ENCODE peak calls at places on chromosomes 3 and 15, in five cellular contexts. One of them, this sample, is unnamed.
A peak's percentile ranks its signal among the peaks of the same experiment; 100 is the strongest.

GRCh38 chr3:183122257-183122932 is 23.1 kb upstream of the MCCC1 start:
- DNase-seq in transverse colon: no peak
- DNase-seq in CD8-positive, alpha-beta T cell: no peak
- DNase-seq in fibroblast of lung: peak; percentile 85
- DNase-seq in epithelial cell of esophagus: peak; percentile 49
- DNase-seq in this sample: peak; percentile 83

GRCh38 chr15:48645558-48646330 is at the start of gene FBN1:
- DNase-seq in epithelial cell of esophagus: peak; percentile 36
- DNase-seq in fibroblast of lung: peak; percentile 94
- DNase-seq in CD8-positive, alpha-beta T cell: no peak
- DNase-seq in transverse colon: peak; percentile 32
- DNase-seq in this sample: peak; percentile 94

GRCh38 chr3:66673305-66673704 is 172.5 kb upstream of the LRIG1 start:
- DNase-seq in fibroblast of lung: no peak
- DNase-seq in epithelial cell of esophagus: no peak
- DNase-seq in transverse colon: no peak
- DNase-seq in CD8-positive, alpha-beta T cell: no peak
- DNase-seq in this sample: no peak

GRCh38 chr15:80567721-80568157 is 127.4 kb upstream of the ABHD17C start:
- DNase-seq in epithelial cell of esophagus: peak; percentile 86
- DNase-seq in transverse colon: peak; percentile 54
- DNase-seq in CD8-positive, alpha-beta T cell: peak; percentile 16
- DNase-seq in fibroblast of lung: peak; percentile 87
- DNase-seq in this sample: peak; percentile 95

GRCh38 chr3:175411405-175411804 is 552.3 kb downstream of the NAALADL2 start:
- DNase-seq in transverse colon: no peak
- DNase-seq in fibroblast of lung: peak; percentile 70
- DNase-seq in epithelial cell of esophagus: no peak
- DNase-seq in CD8-positive, alpha-beta T cell: no peak
- DNase-seq in this sample: no peak

GRCh38 chr15:62603757-62604156 is 438.7 kb upstream of the C2CD4B start:
- DNase-seq in epithelial cell of esophagus: peak; percentile 92
- DNase-seq in fibroblast of lung: peak; percentile 86
- DNase-seq in transverse colon: peak; percentile 35
- DNase-seq in CD8-positive, alpha-beta T cell: no peak
- DNase-seq in this sample: peak; percentile 65

GRCh38 chr15:60720493-60721231 is 241.7 kb upstream of the ICE2 start:
- DNase-seq in CD8-positive, alpha-beta T cell: peak; percentile 38
- DNase-seq in transverse colon: no peak
- DNase-seq in fibroblast of lung: no peak
- DNase-seq in epithelial cell of esophagus: no peak
- DNase-seq in this sample: no peak

GRCh38 chr3:101144080-101144479 is 150.9 kb upstream of the ABI3BP start:
- DNase-seq in fibroblast of lung: no peak
- DNase-seq in CD8-positive, alpha-beta T cell: no peak
- DNase-seq in epithelial cell of esophagus: no peak
- DNase-seq in transverse colon: no peak
- DNase-seq in this sample: no peak

GRCh38 chr3:177453087-177453844 is 256.0 kb upstream of the TBL1XR1 start:
- DNase-seq in fibroblast of lung: no peak
- DNase-seq in transverse colon: no peak
- DNase-seq in CD8-positive, alpha-beta T cell: no peak
- DNase-seq in epithelial cell of esophagus: no peak
- DNase-seq in this sample: no peak

GRCh38 chr15:73787621-73788020 is 34.5 kb upstream of the INSYN1 start:
- DNase-seq in fibroblast of lung: no peak
- DNase-seq in epithelial cell of esophagus: peak; percentile 27
- DNase-seq in CD8-positive, alpha-beta T cell: no peak
- DNase-seq in transverse colon: no peak
- DNase-seq in this sample: no peak

GRCh38 chr15:38266247-38266996 is 13.8 kb downstream of the SPRED1 start:
- DNase-seq in fibroblast of lung: peak; percentile 62
- DNase-seq in transverse colon: no peak
- DNase-seq in epithelial cell of esophagus: no peak
- DNase-seq in CD8-positive, alpha-beta T cell: no peak
- DNase-seq in this sample: no peak

GRCh38 chr3:98733055-98733777 is 29.9 kb upstream of the ST3GAL6 start:
- DNase-seq in CD8-positive, alpha-beta T cell: no peak
- DNase-seq in fibroblast of lung: peak; percentile 30
- DNase-seq in epithelial cell of esophagus: peak; percentile 28
- DNase-seq in transverse colon: peak; percentile 13
- DNase-seq in this sample: peak; percentile 39

GRCh38 chr15:29045717-29046116 is 159.9 kb downstream of the APBA2 start:
- DNase-seq in epithelial cell of esophagus: peak; percentile 34
- DNase-seq in fibroblast of lung: peak; percentile 37
- DNase-seq in transverse colon: no peak
- DNase-seq in CD8-positive, alpha-beta T cell: no peak
- DNase-seq in this sample: no peak

GRCh38 chr15:93109370-93110105 is 20.5 kb upstream of the RGMA start:
- DNase-seq in epithelial cell of esophagus: no peak
- DNase-seq in fibroblast of lung: no peak
- DNase-seq in transverse colon: no peak
- DNase-seq in CD8-positive, alpha-beta T cell: no peak
- DNase-seq in this sample: no peak

GRCh38 chr3:86056962-86057361 is 934.0 kb downstream of the VGLL3 start:
- DNase-seq in fibroblast of lung: peak; percentile 64
- DNase-seq in CD8-positive, alpha-beta T cell: no peak
- DNase-seq in transverse colon: no peak
- DNase-seq in epithelial cell of esophagus: no peak
- DNase-seq in this sample: peak; percentile 22

GRCh38 chr3:123365450-123366143 is 83.3 kb downstream of the ADCY5 start:
- DNase-seq in transverse colon: no peak
- DNase-seq in CD8-positive, alpha-beta T cell: no peak
- DNase-seq in epithelial cell of esophagus: peak; percentile 67
- DNase-seq in fibroblast of lung: no peak
- DNase-seq in this sample: peak; percentile 11

GRCh38 chr3:50299929-50300680 is 900 bp upstream of the HYAL3 start:
- DNase-seq in CD8-positive, alpha-beta T cell: no peak
- DNase-seq in fibroblast of lung: no peak
- DNase-seq in epithelial cell of esophagus: peak; percentile 92
- DNase-seq in transverse colon: no peak
- DNase-seq in this sample: peak; percentile 49

GRCh38 chr3:93930041-93930440 is 43.7 kb downstream of the PROS1 start:
- DNase-seq in transverse colon: no peak
- DNase-seq in fibroblast of lung: no peak
- DNase-seq in CD8-positive, alpha-beta T cell: no peak
- DNase-seq in epithelial cell of esophagus: no peak
- DNase-seq in this sample: no peak

DNA sequence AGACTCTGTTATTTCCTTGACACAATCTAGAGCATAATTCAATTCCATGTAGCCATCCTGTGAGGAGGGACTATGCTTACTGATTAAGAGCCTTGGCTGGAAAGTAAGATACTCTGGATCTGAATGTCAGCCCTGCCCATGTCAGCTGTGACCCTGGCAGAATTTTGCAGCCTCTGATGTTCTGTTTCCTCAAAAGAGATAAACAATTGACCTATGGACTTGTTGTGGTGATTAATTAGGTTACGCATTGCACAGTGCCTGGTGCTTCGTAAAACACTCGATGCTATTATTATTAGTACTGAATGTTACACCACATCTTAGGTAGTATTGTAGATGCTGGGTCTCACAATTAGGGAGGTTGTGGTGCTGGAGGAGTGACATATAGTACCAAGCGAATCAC is 161.3 kb upstream of the MEIS2 start:
- DNase-seq in transverse colon: no peak
- DNase-seq in CD8-positive, alpha-beta T cell: no peak
- DNase-seq in fibroblast of lung: no peak
- DNase-seq in epithelial cell of esophagus: no peak
- DNase-seq in this sample: no peak
- H3K4me3 ChIP-seq in transverse colon: no peak overlapping the region
- H3K4me3 ChIP-seq in CD8-positive, alpha-beta T cell: no peak overlapping the region
- H3K4me3 ChIP-seq in fibroblast of lung: no peak overlapping the region
- H3K4me3 ChIP-seq in epithelial cell of esophagus: no peak overlapping the region
- H3K4me3 ChIP-seq in this sample: no peak overlapping the region

GRCh38 chr3:48439820-48440589 is at the start of the genes CCDC51 and TMA7:
- DNase-seq in CD8-positive, alpha-beta T cell: peak; percentile 99
- DNase-seq in transverse colon: peak; percentile 99
- DNase-seq in epithelial cell of esophagus: peak; percentile 99
- DNase-seq in fibroblast of lung: peak; percentile 94
- DNase-seq in this sample: peak; percentile 95
- TF ChIP-seq CTCF in CD8-positive, alpha-beta T cell: no peak
- TF ChIP-seq CTCF in transverse colon: no peak
- TF ChIP-seq CTCF in epithelial cell of esophagus: no peak
- TF ChIP-seq CTCF in fibroblast of lung: no peak
- TF ChIP-seq CTCF in this sample: no peak

DNA sequence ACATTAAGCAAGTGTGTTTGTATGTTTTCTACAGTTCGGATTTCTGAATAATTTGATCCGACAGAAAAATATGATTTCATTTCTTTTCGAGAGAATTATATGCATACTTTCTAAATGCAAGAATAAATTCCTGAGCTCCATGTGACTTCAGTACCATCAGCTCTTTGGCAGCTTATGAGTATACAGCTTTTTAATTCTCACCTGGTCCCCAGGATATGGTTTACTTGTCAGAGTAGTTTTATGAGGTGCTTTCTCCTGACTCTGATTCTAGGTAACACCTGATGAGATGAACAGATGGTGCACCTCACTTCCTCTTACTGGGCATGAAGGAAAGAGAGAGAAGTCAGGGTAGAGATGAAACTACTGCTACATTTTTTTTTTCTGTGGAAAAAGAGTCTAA is 3.1 kb downstream of the HGD start:
- DNase-seq in epithelial cell of esophagus: peak; percentile 1
- DNase-seq in transverse colon: no peak
- DNase-seq in CD8-positive, alpha-beta T cell: no peak
- DNase-seq in fibroblast of lung: no peak
- DNase-seq in this sample: no peak
- H3K4me3 ChIP-seq in epithelial cell of esophagus: no peak overlapping the region
- H3K4me3 ChIP-seq in transverse colon: no peak overlapping the region
- H3K4me3 ChIP-seq in CD8-positive, alpha-beta T cell: no peak overlapping the region
- H3K4me3 ChIP-seq in fibroblast of lung: peak overlapping the region; percentile 10
- H3K4me3 ChIP-seq in this sample: peak overlapping the region; percentile 4

GRCh38 chr3:185353225-185353624 is 9.7 kb upstream of the MAP3K13 start:
- DNase-seq in epithelial cell of esophagus: no peak
- DNase-seq in CD8-positive, alpha-beta T cell: no peak
- DNase-seq in fibroblast of lung: no peak
- DNase-seq in transverse colon: no peak
- DNase-seq in this sample: no peak

GRCh38 chr3:185350841-185351240 is 12.1 kb upstream of the MAP3K13 start:
- DNase-seq in transverse colon: no peak
- DNase-seq in epithelial cell of esophagus: no peak
- DNase-seq in CD8-positive, alpha-beta T cell: no peak
- DNase-seq in fibroblast of lung: no peak
- DNase-seq in this sample: no peak

GRCh38 chr3:185351371-185351770 is 11.6 kb upstream of the MAP3K13 start:
- DNase-seq in epithelial cell of esophagus: no peak
- DNase-seq in CD8-positive, alpha-beta T cell: no peak
- DNase-seq in fibroblast of lung: no peak
- DNase-seq in transverse colon: no peak
- DNase-seq in this sample: no peak

GRCh38 chr3:185353823-185354614 is 8.9 kb upstream of the MAP3K13 start:
- DNase-seq in CD8-positive, alpha-beta T cell: peak; percentile 57
- DNase-seq in fibroblast of lung: peak; percentile 60
- DNase-seq in transverse colon: peak; percentile 85
- DNase-seq in epithelial cell of esophagus: peak; percentile 86
- DNase-seq in this sample: peak; percentile 67
- TF ChIP-seq CTCF in CD8-positive, alpha-beta T cell: peak; percentile 51
- TF ChIP-seq CTCF in fibroblast of lung: peak; percentile 71
- TF ChIP-seq CTCF in transverse colon: peak; percentile 62
- TF ChIP-seq CTCF in epithelial cell of esophagus: peak; percentile 81
- TF ChIP-seq CTCF in this sample: peak; percentile 66

GRCh38 chr15:40469776-40470390 is 901 bp upstream of the CHST14 start:
- DNase-seq in fibroblast of lung: no peak
- DNase-seq in epithelial cell of esophagus: no peak
- DNase-seq in transverse colon: no peak
- DNase-seq in CD8-positive, alpha-beta T cell: no peak
- DNase-seq in this sample: no peak
- H3K4me3 ChIP-seq in fibroblast of lung: peak overlapping the region; percentile 56
- H3K4me3 ChIP-seq in epithelial cell of esophagus: no peak overlapping the region
- H3K4me3 ChIP-seq in transverse colon: peak overlapping the region; percentile 92
- H3K4me3 ChIP-seq in CD8-positive, alpha-beta T cell: no peak overlapping the region
- H3K4me3 ChIP-seq in this sample: no peak overlapping the region

DNA sequence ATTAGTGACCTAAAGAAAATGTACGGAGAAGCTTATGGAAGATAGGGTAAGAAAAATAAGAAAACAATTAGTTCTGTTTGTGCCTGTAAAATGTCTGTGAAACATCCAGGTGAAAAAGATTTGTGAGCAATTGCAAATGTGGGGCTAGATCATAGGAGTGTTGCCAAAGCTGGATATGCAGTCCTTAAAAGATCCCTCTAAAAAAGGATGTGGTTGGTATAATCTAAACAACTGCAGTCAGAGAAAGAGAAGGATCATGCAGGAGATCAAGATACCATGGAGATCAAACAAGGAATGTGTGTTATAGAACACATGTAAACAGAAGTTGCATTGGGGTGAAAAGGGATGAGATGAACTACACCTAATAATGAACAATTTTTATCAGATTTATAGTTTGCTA is 116.8 kb downstream of the ALCAM start:
- DNase-seq in fibroblast of lung: no peak
- DNase-seq in CD8-positive, alpha-beta T cell: no peak
- DNase-seq in epithelial cell of esophagus: no peak
- DNase-seq in transverse colon: no peak
- DNase-seq in this sample: no peak
- TF ChIP-seq CTCF in fibroblast of lung: no peak
- TF ChIP-seq CTCF in CD8-positive, alpha-beta T cell: no peak
- TF ChIP-seq CTCF in epithelial cell of esophagus: no peak
- TF ChIP-seq CTCF in transverse colon: no peak
- TF ChIP-seq CTCF in this sample: no peak

This sample was measured in fibroblast of pulmonary artery.